ENCODE peak calls at places on chromosome 18, in seven cellular contexts. U is kidney, S is HL-60, X is progenitor cell of endocrine pancreas, Z is A549, C is fibroblast of the aortic adventitia, Y is transverse colon. J is an unnamed sample.

GRCh38 chr18:7566587-7567486 is at the start of gene PTPRM:
- DNase-seq in U (peak), S (no peak), X (peak), Z (peak), C (peak), Y (peak), J (peak)

GRCh38 chr18:77077836-77078456 is 54.6 kb downstream of the MBP start:
- DNase-seq in U (no peak), S (no peak), X (no peak), Z (no peak), C (no peak), Y (no peak), J (no peak)

GRCh38 chr18:21448301-21448700 is 152.2 kb downstream of the ESCO1 start:
- DNase-seq in U (no peak), S (no peak), X (no peak), Z (no peak), C (no peak), Y (no peak), J (no peak)

GRCh38 chr18:59799383-59800015 is 100.3 kb upstream of the PMAIP1 start:
- DNase-seq in U (no peak), S (no peak), X (no peak), Z (no peak), C (peak), Y (no peak), J (no peak)

GRCh38 chr18:59649575-59649974 is 47.6 kb downstream of the CCBE1 start:
- DNase-seq in U (no peak), S (no peak), X (no peak), Z (no peak), C (no peak), Y (no peak), J (no peak)

GRCh38 chr18:25275414-25276001 is 76.5 kb downstream of the ZNF521 start:
- DNase-seq in U (no peak), S (no peak), X (no peak), Z (no peak), C (no peak), Y (no peak), J (no peak)

GRCh38 chr18:29083545-29083944 is 906.6 kb upstream of the CDH2 start:
- DNase-seq in U (no peak), S (no peak), X (no peak), Z (no peak), C (peak), Y (no peak), J (no peak)

GRCh38 chr18:77346446-77346845 is 96.8 kb downstream of the GALR1 start:
- DNase-seq in U (no peak), S (no peak), X (no peak), Z (no peak), C (peak), Y (no peak), J (no peak)

GRCh38 chr18:8177330-8178016 is 431.8 kb upstream of the RAB12 start:
- DNase-seq in U (no peak), S (no peak), X (no peak), Z (no peak), C (peak), Y (no peak), J (no peak)

GRCh38 chr18:63025251-63025710 is 294.3 kb downstream of the BCL2 start:
- DNase-seq in U (no peak), S (no peak), X (no peak), Z (no peak), C (no peak), Y (peak), J (no peak)

DNA sequence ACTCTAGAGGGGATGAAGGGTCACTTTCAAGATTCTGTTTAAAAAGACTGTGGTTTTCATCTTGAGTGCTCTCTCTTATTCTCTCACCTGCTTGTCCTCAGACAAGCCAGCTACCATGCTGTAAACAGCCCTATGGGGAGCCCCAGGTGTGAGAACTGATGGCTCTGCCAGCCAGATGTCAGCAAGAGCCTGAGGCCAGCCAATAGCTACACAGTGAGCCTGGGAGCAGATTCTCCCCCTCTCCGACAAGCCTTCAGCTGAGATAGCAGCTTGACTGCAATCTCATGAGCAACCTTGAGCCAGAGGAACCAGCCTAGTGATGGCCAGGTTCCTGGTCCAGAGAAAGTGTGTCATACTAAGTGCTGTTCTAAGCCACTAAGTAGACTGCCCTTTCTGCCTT is 272.1 kb downstream of the NAPG start:
- DNase-seq in U (no peak), S (no peak), X (no peak), Z (no peak), C (no peak), Y (no peak), J (no peak)
- TF ChIP-seq CTCF in U (no peak), S (no peak), X (no peak), Z (no peak), C (no peak), Y (no peak), J (no peak)

GRCh38 chr18:2909431-2910140 is 62.8 kb downstream of the EMILIN2 start:
- DNase-seq in U (no peak), S (no peak), X (no peak), Z (no peak), C (no peak), Y (no peak), J (no peak)
- TF ChIP-seq CTCF in U (no peak), S (no peak), X (no peak), Z (no peak), C (no peak), Y (no peak), J (no peak)

DNA sequence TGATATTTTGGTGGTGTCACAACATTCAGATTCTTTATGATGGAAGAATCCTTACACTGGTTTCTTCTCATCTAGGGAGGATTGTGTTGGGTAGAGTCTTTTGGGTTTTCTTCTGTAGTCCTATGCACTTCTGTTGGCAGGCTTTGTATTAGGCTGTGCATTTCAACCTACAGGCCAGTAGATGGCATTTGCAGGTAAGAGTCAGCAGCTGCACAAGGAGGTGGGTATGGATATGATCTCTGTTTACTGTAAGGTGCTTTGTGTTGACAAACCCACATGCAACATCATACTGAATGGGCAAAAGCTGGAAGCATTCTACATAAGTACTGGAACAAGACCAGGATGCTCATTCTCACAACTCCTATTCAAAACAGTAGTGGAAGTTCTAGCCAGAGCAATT is 656.8 kb downstream of the METTL4 start:
- DNase-seq in U (no peak), S (no peak), X (no peak), Z (peak), C (peak), Y (no peak), J (no peak)
- TF ChIP-seq CTCF in U (peak), S (peak), X (peak), Z (peak), C (peak), Y (no peak), J (no peak)

DNA sequence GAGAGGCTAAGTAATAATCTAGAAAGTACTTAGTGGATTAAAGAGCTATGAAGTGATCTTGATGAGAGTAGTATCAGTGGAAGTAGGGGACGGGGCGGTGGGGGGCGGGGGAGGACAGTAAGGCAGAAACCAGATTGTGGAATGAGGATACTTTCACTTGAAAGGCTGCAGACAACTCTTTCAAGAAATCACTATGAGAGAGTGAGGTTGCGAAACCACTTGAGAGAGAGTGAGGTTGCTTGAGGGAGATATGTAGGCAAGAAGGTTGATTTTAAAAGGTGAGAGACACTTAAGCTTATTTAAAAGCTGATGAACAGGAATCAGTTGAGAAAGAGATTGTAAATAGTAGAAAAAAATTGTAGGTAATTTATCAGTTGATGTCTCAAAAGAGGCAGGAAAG is 3.8 kb downstream of the ZNF397 start:
- DNase-seq in U (no peak), S (no peak), X (no peak), Z (no peak), C (no peak), Y (no peak), J (no peak)
- TF ChIP-seq CTCF in U (no peak), S (no peak), X (no peak), Z (no peak), C (no peak), Y (no peak), J (no peak)

DNA sequence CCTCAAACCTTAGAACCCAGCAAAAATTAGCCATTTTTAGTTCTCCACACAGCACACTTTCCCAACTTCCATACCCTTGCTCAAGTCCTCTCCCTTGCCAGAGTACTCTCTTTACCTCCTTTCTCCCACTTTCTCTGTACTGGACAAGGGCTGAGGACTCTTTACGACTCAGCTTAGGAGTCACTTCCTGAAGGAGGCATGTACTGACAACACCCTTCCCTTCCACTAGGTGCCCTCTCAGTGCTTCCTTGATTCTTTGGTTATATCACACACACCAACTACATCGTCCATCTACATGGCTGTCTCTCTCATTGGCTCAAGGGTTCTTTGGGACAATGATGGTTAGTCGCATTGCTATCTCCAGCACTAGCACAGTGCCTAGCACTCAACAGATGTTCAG is 5.2 kb upstream of the C18orf63 start:
- DNase-seq in U (no peak), S (no peak), X (no peak), Z (no peak), C (peak), Y (no peak), J (no peak)
- TF ChIP-seq CTCF in U (peak), S (peak), X (peak), Z (no peak), C (peak), Y (peak), J (peak)

DNA sequence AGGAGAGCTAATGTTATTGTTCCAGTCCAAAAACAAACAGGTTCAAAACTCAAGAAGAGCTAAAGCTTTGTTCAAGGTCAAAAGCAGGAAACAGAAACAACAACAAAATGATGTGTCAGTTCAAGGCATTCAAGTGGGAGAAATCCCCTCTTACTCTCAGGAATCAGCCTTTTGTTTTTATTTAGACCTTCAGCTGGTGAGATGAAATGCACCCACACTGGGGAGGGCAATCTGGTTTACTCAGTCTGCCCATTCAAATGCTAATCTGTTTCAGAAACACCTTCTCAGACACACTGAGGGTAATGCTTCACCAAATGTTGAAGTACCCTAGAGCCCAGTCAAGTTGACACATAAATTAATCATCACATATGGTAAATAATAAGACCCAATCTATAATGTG is 150.6 kb downstream of the TMX3 start:
- DNase-seq in U (no peak), S (no peak), X (no peak), Z (no peak), C (no peak), Y (no peak), J (no peak)
- TF ChIP-seq CTCF in U (no peak), S (no peak), X (no peak), Z (no peak), C (no peak), Y (no peak), J (no peak)

GRCh38 chr18:48540329-48541025 is 1.6 kb downstream of the CTIF start:
- DNase-seq in U (peak), S (peak), X (peak), Z (peak), C (peak), Y (peak), J (peak)

GRCh38 chr18:48539406-48540328 is 836 bp downstream of the CTIF start:
- DNase-seq in U (peak), S (peak), X (peak), Z (peak), C (peak), Y (peak), J (peak)

GRCh38 chr18:48541026-48541746 is 2.4 kb downstream of the CTIF start:
- DNase-seq in U (peak), S (peak), X (peak), Z (peak), C (peak), Y (peak), J (peak)

GRCh38 chr18:48536516-48536915 is 2.3 kb upstream of the CTIF start:
- DNase-seq in U (no peak), S (no peak), X (no peak), Z (no peak), C (no peak), Y (no peak), J (no peak)

DNA sequence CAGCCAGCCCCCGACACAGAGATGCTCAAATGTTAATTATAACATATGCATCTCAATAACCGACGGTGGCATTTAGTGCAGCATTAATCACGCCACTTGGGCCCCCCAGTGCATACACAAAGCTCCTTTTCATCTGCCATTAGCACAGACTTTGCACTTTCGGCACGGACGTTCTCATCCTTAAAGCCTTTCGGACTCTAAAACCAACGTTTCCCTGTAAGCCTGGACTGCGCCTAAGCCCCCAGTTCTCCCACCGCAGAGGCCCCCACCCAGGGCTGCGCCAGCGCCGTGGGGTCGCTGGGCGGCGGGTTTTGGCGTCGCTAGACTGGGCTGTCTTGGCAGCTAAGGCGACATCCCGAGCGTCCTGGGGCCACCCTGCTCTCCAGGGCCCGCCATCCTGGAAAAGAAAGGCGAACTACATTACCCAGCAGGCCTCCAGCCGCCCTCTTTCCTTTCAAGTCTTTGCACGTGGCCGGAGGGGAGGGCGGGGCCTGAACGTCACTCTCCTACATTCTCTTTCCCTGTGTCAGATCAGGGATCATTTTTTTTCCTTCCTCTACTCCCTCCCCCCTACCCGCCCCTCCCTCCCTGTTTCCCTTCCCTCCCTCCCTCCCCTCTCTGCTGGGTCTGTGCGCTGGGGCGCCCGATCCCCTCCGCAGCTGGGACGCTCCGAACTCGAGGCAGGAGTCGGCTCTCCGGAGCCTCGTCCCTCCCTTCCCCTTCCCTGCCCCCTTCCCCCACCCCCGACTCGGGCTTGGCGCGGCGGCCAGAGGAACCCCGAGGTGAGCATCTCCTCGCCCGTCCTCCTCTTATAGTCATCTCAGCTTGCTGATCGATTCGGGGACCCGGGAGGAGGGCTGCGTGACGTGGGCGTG is at the start of gene CTIF:
- DNase-seq in U (peak), S (peak), X (peak), Z (peak), C (peak), Y (peak), J (peak)
- TF ChIP-seq CTCF in U (no peak), S (no peak), X (no peak), Z (no peak), C (no peak), Y (no peak), J (no peak)

GRCh38 chr18:33421225-33421624 is 19.3 kb downstream of the CCDC178 start:
- DNase-seq in U (no peak), S (no peak), X (no peak), Z (no peak), C (no peak), Y (no peak), J (no peak)
- TF ChIP-seq CTCF in U (no peak), S (no peak), X (no peak), Z (no peak), C (no peak), Y (no peak), J (no peak)

DNA sequence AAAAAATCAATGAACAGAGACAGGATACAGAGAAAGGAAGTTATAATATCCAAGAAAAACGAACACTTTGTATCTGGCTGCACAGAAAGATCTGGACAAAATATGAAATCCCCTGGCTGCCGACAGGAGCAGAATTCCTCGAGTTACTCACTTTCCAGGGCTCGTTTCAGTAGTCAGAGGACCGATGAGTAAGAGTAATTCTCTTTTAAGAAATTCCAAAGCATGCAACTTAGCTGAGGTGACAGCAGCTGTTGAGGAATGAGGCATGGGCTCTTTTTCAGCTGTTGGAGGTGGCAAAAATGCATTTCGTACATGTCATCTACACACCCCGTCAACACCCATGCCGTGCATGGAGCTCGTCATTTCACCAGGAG is 210.7 kb upstream of the SMIM21 start:
- DNase-seq in U (no peak), S (no peak), X (no peak), Z (no peak), C (peak), Y (no peak), J (no peak)
- TF ChIP-seq CTCF in U (no peak), S (no peak), X (no peak), Z (no peak), C (peak), Y (peak), J (no peak)

GRCh38 chr18:45056907-45057306 is 376.2 kb downstream of the SETBP1 start:
- DNase-seq in U (no peak), S (no peak), X (no peak), Z (no peak), C (peak), Y (no peak), J (no peak)
- TF ChIP-seq CTCF in U (no peak), S (no peak), X (no peak), Z (no peak), C (no peak), Y (no peak), J (no peak)

J was measured in GM20000.